ENCODE peak calls at places on chromosomes 3 and 15, in nine cellular contexts. One of them, this sample, is unnamed.

GRCh38 chr3:51538459-51539290 is at the start of gene RAD54L2:
- DNase-seq in fibroblast of lung: peak; percentile 85
- DNase-seq in epithelial cell of esophagus: peak; percentile 92
- DNase-seq in fibroblast of the aortic adventitia: peak; percentile 83
- DNase-seq in endothelial cell: peak; percentile 85
- DNase-seq in lower leg skin: peak; percentile 52
- DNase-seq in heart right ventricle: peak; percentile 83
- DNase-seq in CD4-positive, alpha-beta T cell: peak; percentile 67
- DNase-seq in GM13977: peak; percentile 90
- DNase-seq in this sample: peak; percentile 82

GRCh38 chr3:193096076-193096475 is 144.9 kb upstream of the PLAAT1 start:
- DNase-seq in epithelial cell of esophagus: no peak
- DNase-seq in heart right ventricle: no peak
- DNase-seq in fibroblast of the aortic adventitia: no peak
- DNase-seq in fibroblast of lung: no peak
- DNase-seq in endothelial cell: no peak
- DNase-seq in GM13977: no peak
- DNase-seq in lower leg skin: no peak
- DNase-seq in CD4-positive, alpha-beta T cell: no peak
- DNase-seq in this sample: no peak

GRCh38 chr3:66822059-66823009 is 175.8 kb upstream of the KBTBD8 start:
- DNase-seq in fibroblast of the aortic adventitia: peak; percentile 63
- DNase-seq in epithelial cell of esophagus: peak; percentile 82
- DNase-seq in GM13977: peak; percentile 43
- DNase-seq in CD4-positive, alpha-beta T cell: peak; percentile 53
- DNase-seq in fibroblast of lung: peak; percentile 69
- DNase-seq in lower leg skin: peak; percentile 60
- DNase-seq in heart right ventricle: peak; percentile 53
- DNase-seq in endothelial cell: peak; percentile 82
- DNase-seq in this sample: peak; percentile 81

GRCh38 chr15:81312790-81313543 is 11.0 kb downstream of the STARD5 start:
- DNase-seq in lower leg skin: peak; percentile 94
- DNase-seq in endothelial cell: no peak
- DNase-seq in heart right ventricle: peak; percentile 66
- DNase-seq in fibroblast of lung: peak; percentile 99
- DNase-seq in GM13977: no peak
- DNase-seq in fibroblast of the aortic adventitia: peak; percentile 99
- DNase-seq in epithelial cell of esophagus: peak; percentile 99
- DNase-seq in CD4-positive, alpha-beta T cell: no peak
- DNase-seq in this sample: peak; percentile 99

GRCh38 chr3:14921034-14921616 is 26.3 kb upstream of the NR2C2 start:
- DNase-seq in CD4-positive, alpha-beta T cell: peak; percentile 78
- DNase-seq in fibroblast of the aortic adventitia: peak; percentile 89
- DNase-seq in GM13977: peak; percentile 81
- DNase-seq in fibroblast of lung: peak; percentile 85
- DNase-seq in lower leg skin: peak; percentile 88
- DNase-seq in heart right ventricle: peak; percentile 89
- DNase-seq in endothelial cell: peak; percentile 78
- DNase-seq in epithelial cell of esophagus: peak; percentile 82
- DNase-seq in this sample: peak; percentile 79

GRCh38 chr3:154151969-154152368 is 30.8 kb downstream of the ARHGEF26 start:
- DNase-seq in GM13977: no peak
- DNase-seq in fibroblast of lung: peak; percentile 42
- DNase-seq in fibroblast of the aortic adventitia: peak; percentile 94
- DNase-seq in lower leg skin: no peak
- DNase-seq in CD4-positive, alpha-beta T cell: no peak
- DNase-seq in heart right ventricle: no peak
- DNase-seq in epithelial cell of esophagus: peak; percentile 29
- DNase-seq in endothelial cell: no peak
- DNase-seq in this sample: no peak

GRCh38 chr3:58948018-58948417 is 101.8 kb downstream of the CFAP20DC start:
- DNase-seq in lower leg skin: no peak
- DNase-seq in heart right ventricle: no peak
- DNase-seq in fibroblast of the aortic adventitia: no peak
- DNase-seq in GM13977: no peak
- DNase-seq in CD4-positive, alpha-beta T cell: no peak
- DNase-seq in endothelial cell: no peak
- DNase-seq in fibroblast of lung: no peak
- DNase-seq in epithelial cell of esophagus: no peak
- DNase-seq in this sample: no peak

GRCh38 chr3:98741121-98741716 is 21.9 kb upstream of the ST3GAL6 start:
- DNase-seq in epithelial cell of esophagus: peak; percentile 51
- DNase-seq in heart right ventricle: no peak
- DNase-seq in endothelial cell: no peak
- DNase-seq in fibroblast of lung: peak; percentile 50
- DNase-seq in lower leg skin: no peak
- DNase-seq in fibroblast of the aortic adventitia: peak; percentile 76
- DNase-seq in CD4-positive, alpha-beta T cell: no peak
- DNase-seq in GM13977: no peak
- DNase-seq in this sample: peak; percentile 21

GRCh38 chr3:72633534-72633933 is 214.7 kb downstream of the SHQ1 start:
- DNase-seq in fibroblast of the aortic adventitia: no peak
- DNase-seq in GM13977: no peak
- DNase-seq in fibroblast of lung: no peak
- DNase-seq in CD4-positive, alpha-beta T cell: no peak
- DNase-seq in heart right ventricle: no peak
- DNase-seq in epithelial cell of esophagus: no peak
- DNase-seq in lower leg skin: no peak
- DNase-seq in endothelial cell: no peak
- DNase-seq in this sample: no peak

GRCh38 chr3:44098666-44099065 is 143.0 kb upstream of the TOPAZ1 start:
- DNase-seq in heart right ventricle: no peak
- DNase-seq in fibroblast of the aortic adventitia: no peak
- DNase-seq in GM13977: no peak
- DNase-seq in epithelial cell of esophagus: no peak
- DNase-seq in CD4-positive, alpha-beta T cell: no peak
- DNase-seq in fibroblast of lung: no peak
- DNase-seq in lower leg skin: no peak
- DNase-seq in endothelial cell: no peak
- DNase-seq in this sample: no peak

GRCh38 chr15:70435369-70435768 is 328.0 kb downstream of the UACA start:
- DNase-seq in lower leg skin: no peak
- DNase-seq in GM13977: no peak
- DNase-seq in endothelial cell: no peak
- DNase-seq in heart right ventricle: no peak
- DNase-seq in epithelial cell of esophagus: no peak
- DNase-seq in fibroblast of the aortic adventitia: no peak
- DNase-seq in fibroblast of lung: no peak
- DNase-seq in CD4-positive, alpha-beta T cell: no peak
- DNase-seq in this sample: no peak

GRCh38 chr3:51371943-51372557 is 13.0 kb upstream of the MANF start:
- DNase-seq in CD4-positive, alpha-beta T cell: peak; percentile 35
- DNase-seq in lower leg skin: no peak
- DNase-seq in GM13977: peak; percentile 65
- DNase-seq in endothelial cell: peak; percentile 68
- DNase-seq in fibroblast of the aortic adventitia: peak; percentile 90
- DNase-seq in fibroblast of lung: peak; percentile 87
- DNase-seq in epithelial cell of esophagus: peak; percentile 78
- DNase-seq in heart right ventricle: no peak
- DNase-seq in this sample: peak; percentile 77

GRCh38 chr3:152356870-152357276 is 88.1 kb downstream of the MBNL1 start:
- DNase-seq in GM13977: no peak
- DNase-seq in heart right ventricle: no peak
- DNase-seq in fibroblast of the aortic adventitia: no peak
- DNase-seq in lower leg skin: no peak
- DNase-seq in epithelial cell of esophagus: no peak
- DNase-seq in fibroblast of lung: no peak
- DNase-seq in CD4-positive, alpha-beta T cell: no peak
- DNase-seq in endothelial cell: no peak
- DNase-seq in this sample: no peak

GRCh38 chr3:44125241-44125640 is 116.4 kb upstream of the TOPAZ1 start:
- DNase-seq in fibroblast of the aortic adventitia: peak; percentile 48
- DNase-seq in CD4-positive, alpha-beta T cell: no peak
- DNase-seq in lower leg skin: no peak
- DNase-seq in GM13977: no peak
- DNase-seq in heart right ventricle: no peak
- DNase-seq in endothelial cell: no peak
- DNase-seq in fibroblast of lung: peak; percentile 11
- DNase-seq in epithelial cell of esophagus: no peak
- DNase-seq in this sample: no peak

GRCh38 chr3:119743921-119744320 is 38.0 kb upstream of the NR1I2 start:
- DNase-seq in lower leg skin: no peak
- DNase-seq in heart right ventricle: no peak
- DNase-seq in CD4-positive, alpha-beta T cell: no peak
- DNase-seq in epithelial cell of esophagus: no peak
- DNase-seq in fibroblast of lung: no peak
- DNase-seq in endothelial cell: no peak
- DNase-seq in fibroblast of the aortic adventitia: no peak
- DNase-seq in GM13977: no peak
- DNase-seq in this sample: no peak

GRCh38 chr3:33331414-33331813 is 54.2 kb downstream of the FBXL2 start:
- DNase-seq in heart right ventricle: no peak
- DNase-seq in endothelial cell: no peak
- DNase-seq in lower leg skin: no peak
- DNase-seq in fibroblast of the aortic adventitia: peak; percentile 51
- DNase-seq in fibroblast of lung: no peak
- DNase-seq in epithelial cell of esophagus: no peak
- DNase-seq in CD4-positive, alpha-beta T cell: no peak
- DNase-seq in GM13977: no peak
- DNase-seq in this sample: no peak

GRCh38 chr3:148863297-148863696 is 1.8 kb upstream of the CPA3 start:
- DNase-seq in endothelial cell: no peak
- DNase-seq in GM13977: no peak
- DNase-seq in CD4-positive, alpha-beta T cell: no peak
- DNase-seq in lower leg skin: no peak
- DNase-seq in fibroblast of the aortic adventitia: no peak
- DNase-seq in epithelial cell of esophagus: no peak
- DNase-seq in heart right ventricle: no peak
- DNase-seq in fibroblast of lung: no peak
- DNase-seq in this sample: no peak

GRCh38 chr3:15953841-15954240 is 156.1 kb upstream of the ANKRD28 start:
- DNase-seq in lower leg skin: no peak
- DNase-seq in fibroblast of the aortic adventitia: no peak
- DNase-seq in fibroblast of lung: no peak
- DNase-seq in endothelial cell: no peak
- DNase-seq in CD4-positive, alpha-beta T cell: no peak
- DNase-seq in GM13977: peak; percentile 19
- DNase-seq in epithelial cell of esophagus: peak; percentile 70
- DNase-seq in heart right ventricle: no peak
- DNase-seq in this sample: peak; percentile 65
- TF ChIP-seq CTCF in lower leg skin: no peak
- TF ChIP-seq CTCF in fibroblast of the aortic adventitia: no peak
- TF ChIP-seq CTCF in fibroblast of lung: no peak
- TF ChIP-seq CTCF in endothelial cell: no peak
- TF ChIP-seq CTCF in CD4-positive, alpha-beta T cell: no peak
- TF ChIP-seq CTCF in GM13977: peak; percentile 21
- TF ChIP-seq CTCF in epithelial cell of esophagus: no peak
- TF ChIP-seq CTCF in heart right ventricle: no peak
- TF ChIP-seq CTCF in this sample: no peak

GRCh38 chr15:25790003-25790660 is 73.0 kb downstream of the ATP10A start:
- DNase-seq in GM13977: no peak
- DNase-seq in heart right ventricle: peak; percentile 54
- DNase-seq in CD4-positive, alpha-beta T cell: no peak
- DNase-seq in endothelial cell: no peak
- DNase-seq in lower leg skin: peak; percentile 78
- DNase-seq in fibroblast of lung: peak; percentile 84
- DNase-seq in fibroblast of the aortic adventitia: peak; percentile 93
- DNase-seq in epithelial cell of esophagus: no peak
- DNase-seq in this sample: no peak
- TF ChIP-seq CTCF in GM13977: no peak
- TF ChIP-seq CTCF in heart right ventricle: no peak
- TF ChIP-seq CTCF in CD4-positive, alpha-beta T cell: no peak
- TF ChIP-seq CTCF in endothelial cell: no peak
- TF ChIP-seq CTCF in lower leg skin: no peak
- TF ChIP-seq CTCF in fibroblast of lung: no peak
- TF ChIP-seq CTCF in fibroblast of the aortic adventitia: peak; percentile 30
- TF ChIP-seq CTCF in epithelial cell of esophagus: no peak
- TF ChIP-seq CTCF in this sample: no peak

DNA sequence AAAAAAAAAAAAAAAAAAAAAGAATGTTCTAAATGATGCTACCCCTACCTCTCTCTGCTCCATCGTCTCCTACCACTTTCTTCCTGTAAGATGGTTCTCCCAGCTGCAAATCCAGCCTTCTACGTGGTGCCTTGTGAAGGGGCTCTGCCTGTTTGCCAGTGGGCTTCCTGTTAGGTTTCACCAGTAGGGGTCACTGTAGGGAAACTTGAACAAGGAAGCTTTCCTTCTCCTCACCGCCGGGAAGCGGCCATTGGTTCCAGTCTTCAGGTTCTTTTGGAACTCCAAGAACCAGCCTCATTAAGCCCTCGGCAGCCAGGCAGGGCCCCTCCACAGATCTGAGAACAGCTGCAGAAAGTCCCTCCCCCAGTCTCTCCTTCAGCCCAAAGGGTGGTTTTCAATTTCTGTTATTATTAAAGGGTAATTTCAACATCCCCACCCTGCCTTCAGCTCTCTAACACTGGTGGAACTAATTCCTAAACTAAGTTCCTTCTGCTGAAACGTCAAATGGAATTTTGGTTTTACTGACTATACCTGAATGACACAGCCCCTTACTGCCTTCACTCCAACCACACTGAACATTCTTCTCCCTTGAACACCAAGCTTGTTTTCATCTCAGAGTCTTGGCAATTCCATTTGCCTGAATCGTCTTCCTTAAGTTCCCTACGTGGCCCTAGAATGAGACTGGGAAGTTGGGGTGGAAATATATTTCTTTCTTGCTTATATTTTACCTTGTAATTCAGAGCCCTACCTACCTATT is 13.5 kb downstream of the MCCC1 start:
- DNase-seq in epithelial cell of esophagus: peak; percentile 27
- DNase-seq in endothelial cell: peak; percentile 35
- DNase-seq in fibroblast of lung: peak; percentile 20
- DNase-seq in fibroblast of the aortic adventitia: no peak
- DNase-seq in GM13977: no peak
- DNase-seq in lower leg skin: no peak
- DNase-seq in CD4-positive, alpha-beta T cell: no peak
- DNase-seq in heart right ventricle: no peak
- DNase-seq in this sample: peak; percentile 29
- TF ChIP-seq CTCF in epithelial cell of esophagus: peak; percentile 35
- TF ChIP-seq CTCF in endothelial cell: peak; percentile 68
- TF ChIP-seq CTCF in fibroblast of lung: no peak
- TF ChIP-seq CTCF in fibroblast of the aortic adventitia: peak; percentile 31
- TF ChIP-seq CTCF in GM13977: peak; percentile 48
- TF ChIP-seq CTCF in lower leg skin: no peak
- TF ChIP-seq CTCF in CD4-positive, alpha-beta T cell: peak; percentile 60
- TF ChIP-seq CTCF in heart right ventricle: peak; percentile 25
- TF ChIP-seq CTCF in this sample: no peak

DNA sequence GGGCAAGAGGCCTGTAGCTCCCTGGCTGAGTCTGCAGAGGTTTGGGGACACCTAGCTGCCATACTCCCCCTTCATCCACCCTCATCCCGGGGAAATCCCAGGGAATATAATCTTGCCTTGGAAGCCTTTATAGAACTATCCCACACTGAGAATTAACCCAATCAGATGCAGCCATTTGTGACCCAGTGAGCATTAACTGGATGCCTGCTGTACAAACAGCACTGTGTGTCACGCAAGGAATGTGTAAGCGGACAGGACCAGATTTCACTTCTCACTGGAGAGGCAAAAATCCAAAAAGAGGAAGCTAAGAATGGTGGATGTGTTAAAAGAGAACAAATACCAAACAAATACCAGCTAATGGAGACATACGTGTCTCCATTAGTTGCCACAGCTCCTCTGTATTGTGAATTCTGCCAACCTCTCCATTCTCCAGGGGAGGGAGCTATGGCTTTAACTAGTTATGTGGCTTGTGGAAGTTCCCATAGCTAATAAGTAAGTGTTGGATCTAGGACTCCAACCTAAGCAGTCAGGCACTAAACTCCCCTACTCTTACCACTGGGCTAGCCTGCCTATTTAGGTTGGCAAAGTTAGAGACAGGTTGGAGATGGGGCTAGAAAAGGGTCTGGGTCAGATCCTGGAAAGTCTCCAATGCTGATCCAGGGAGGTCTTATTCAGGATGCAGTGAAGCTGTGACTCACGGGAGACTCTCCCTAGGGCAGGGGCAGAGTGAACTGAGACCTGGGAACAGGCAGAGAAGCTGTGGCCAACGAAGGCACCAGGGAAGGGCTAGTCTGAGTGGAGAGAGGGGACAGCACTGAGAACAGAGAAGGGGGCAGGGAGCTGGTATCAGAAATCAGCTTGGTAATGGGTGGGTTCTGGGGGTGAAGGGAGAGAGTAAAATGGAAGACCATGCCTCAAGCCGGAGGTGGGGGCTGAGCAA is 2.5 kb downstream of the LTF start:
- DNase-seq in endothelial cell: no peak
- DNase-seq in fibroblast of the aortic adventitia: peak; percentile 34
- DNase-seq in fibroblast of lung: peak; percentile 10
- DNase-seq in CD4-positive, alpha-beta T cell: no peak
- DNase-seq in heart right ventricle: no peak
- DNase-seq in lower leg skin: no peak
- DNase-seq in GM13977: no peak
- DNase-seq in epithelial cell of esophagus: peak; percentile 24
- DNase-seq in this sample: peak; percentile 22
- TF ChIP-seq CTCF in endothelial cell: no peak
- TF ChIP-seq CTCF in fibroblast of the aortic adventitia: peak; percentile 33
- TF ChIP-seq CTCF in fibroblast of lung: no peak
- TF ChIP-seq CTCF in CD4-positive, alpha-beta T cell: no peak
- TF ChIP-seq CTCF in heart right ventricle: peak; percentile 28
- TF ChIP-seq CTCF in lower leg skin: no peak
- TF ChIP-seq CTCF in GM13977: no peak
- TF ChIP-seq CTCF in epithelial cell of esophagus: peak; percentile 28
- TF ChIP-seq CTCF in this sample: no peak